ENCODE peak calls at places on chromosome 9, in nine cellular contexts. One of them, this sample, is unnamed.

GRCh38 chr9:124399323-124399962 is 15.8 kb downstream of the PSMB7 start:
- DNase-seq in transverse colon: no peak
- DNase-seq in K562: no peak
- DNase-seq in PC-3: no peak
- DNase-seq in spleen: no peak
- DNase-seq in RWPE2: no peak
- DNase-seq in osteoblast: peak; percentile 78
- DNase-seq in uterus: no peak
- DNase-seq in HCT116: no peak
- DNase-seq in this sample: no peak

GRCh38 chr9:78021692-78022091 is 9.9 kb downstream of the GNAQ start:
- DNase-seq in transverse colon: peak; percentile 60
- DNase-seq in K562: peak; percentile 16
- DNase-seq in PC-3: no peak
- DNase-seq in spleen: no peak
- DNase-seq in RWPE2: no peak
- DNase-seq in osteoblast: no peak
- DNase-seq in uterus: no peak
- DNase-seq in HCT116: no peak
- DNase-seq in this sample: no peak

GRCh38 chr9:110538169-110538568 is 41.4 kb downstream of the SVEP1 start:
- DNase-seq in transverse colon: no peak
- DNase-seq in K562: no peak
- DNase-seq in PC-3: peak; percentile 18
- DNase-seq in spleen: no peak
- DNase-seq in RWPE2: no peak
- DNase-seq in osteoblast: no peak
- DNase-seq in uterus: no peak
- DNase-seq in HCT116: no peak
- DNase-seq in this sample: no peak

GRCh38 chr9:106450549-106450948 is 412.4 kb upstream of the ZNF462 start:
- DNase-seq in transverse colon: no peak
- DNase-seq in K562: no peak
- DNase-seq in PC-3: no peak
- DNase-seq in spleen: no peak
- DNase-seq in RWPE2: no peak
- DNase-seq in osteoblast: no peak
- DNase-seq in uterus: no peak
- DNase-seq in HCT116: no peak
- DNase-seq in this sample: no peak

GRCh38 chr9:112562235-112562958 is 75.8 kb downstream of the KIAA1958 start:
- DNase-seq in transverse colon: no peak
- DNase-seq in K562: no peak
- DNase-seq in PC-3: no peak
- DNase-seq in spleen: no peak
- DNase-seq in RWPE2: no peak
- DNase-seq in osteoblast: no peak
- DNase-seq in uterus: no peak
- DNase-seq in HCT116: no peak
- DNase-seq in this sample: no peak

GRCh38 chr9:70614786-70615565 is 200.5 kb upstream of the KLF9 start:
- DNase-seq in transverse colon: no peak
- DNase-seq in K562: no peak
- DNase-seq in PC-3: no peak
- DNase-seq in spleen: no peak
- DNase-seq in RWPE2: no peak
- DNase-seq in osteoblast: no peak
- DNase-seq in uterus: no peak
- DNase-seq in HCT116: no peak
- DNase-seq in this sample: no peak

GRCh38 chr9:26462751-26463150 is 429.9 kb downstream of the CAAP1 start:
- DNase-seq in transverse colon: no peak
- DNase-seq in K562: no peak
- DNase-seq in PC-3: no peak
- DNase-seq in spleen: no peak
- DNase-seq in RWPE2: no peak
- DNase-seq in osteoblast: no peak
- DNase-seq in uterus: no peak
- DNase-seq in HCT116: no peak
- DNase-seq in this sample: no peak

GRCh38 chr9:131728961-131729360 is 10.9 kb downstream of the RAPGEF1 start:
- DNase-seq in transverse colon: peak; percentile 59
- DNase-seq in K562: no peak
- DNase-seq in PC-3: no peak
- DNase-seq in spleen: peak; percentile 88
- DNase-seq in RWPE2: no peak
- DNase-seq in osteoblast: no peak
- DNase-seq in uterus: no peak
- DNase-seq in HCT116: no peak
- DNase-seq in this sample: no peak

GRCh38 chr9:111633389-111633736 is 2.2 kb downstream of the DNAJC25 start:
- DNase-seq in transverse colon: no peak
- DNase-seq in K562: no peak
- DNase-seq in PC-3: no peak
- DNase-seq in spleen: no peak
- DNase-seq in RWPE2: no peak
- DNase-seq in osteoblast: no peak
- DNase-seq in uterus: no peak
- DNase-seq in HCT116: no peak
- DNase-seq in this sample: no peak

GRCh38 chr9:36208521-36209253 is 18.0 kb downstream of the CLTA start:
- DNase-seq in transverse colon: no peak
- DNase-seq in K562: no peak
- DNase-seq in PC-3: no peak
- DNase-seq in spleen: no peak
- DNase-seq in RWPE2: no peak
- DNase-seq in osteoblast: peak; percentile 82
- DNase-seq in uterus: no peak
- DNase-seq in HCT116: no peak
- DNase-seq in this sample: no peak

GRCh38 chr9:86966852-86967511 is 19.7 kb upstream of the GAS1 start:
- DNase-seq in transverse colon: peak; percentile 12
- DNase-seq in K562: no peak
- DNase-seq in PC-3: no peak
- DNase-seq in spleen: no peak
- DNase-seq in RWPE2: no peak
- DNase-seq in osteoblast: no peak
- DNase-seq in uterus: no peak
- DNase-seq in HCT116: no peak
- DNase-seq in this sample: no peak

GRCh38 chr9:122383992-122384461 is 13.2 kb downstream of the PTGS1 start:
- DNase-seq in transverse colon: no peak
- DNase-seq in K562: no peak
- DNase-seq in PC-3: peak; percentile 27
- DNase-seq in spleen: no peak
- DNase-seq in RWPE2: peak; percentile 57
- DNase-seq in osteoblast: peak; percentile 90
- DNase-seq in uterus: no peak
- DNase-seq in HCT116: no peak
- DNase-seq in this sample: peak; percentile 87

DNA sequence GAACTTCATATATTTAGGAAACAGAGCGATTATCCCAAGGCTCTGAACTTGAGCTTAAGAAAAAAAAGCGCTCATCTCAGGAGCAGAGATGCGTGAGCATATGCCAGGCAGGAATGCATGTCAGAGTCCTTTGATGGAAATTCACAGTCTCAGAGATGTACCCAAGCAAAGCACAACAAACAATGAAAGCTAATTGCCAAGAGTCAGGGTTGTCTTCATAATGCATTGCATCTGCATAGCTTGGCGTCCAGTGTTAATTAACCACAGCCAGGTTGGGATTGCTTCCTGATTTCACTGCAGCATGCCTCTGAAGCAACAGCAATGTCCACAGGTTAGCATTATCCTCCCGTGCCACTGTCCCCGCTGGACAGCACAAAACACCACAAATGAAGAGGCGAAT is 907.0 kb upstream of the DMAC1 start:
- DNase-seq in transverse colon: no peak
- DNase-seq in K562: no peak
- DNase-seq in PC-3: no peak
- DNase-seq in spleen: no peak
- DNase-seq in RWPE2: no peak
- DNase-seq in osteoblast: no peak
- DNase-seq in uterus: no peak
- DNase-seq in HCT116: no peak
- DNase-seq in this sample: no peak
- H3K4me1 ChIP-seq in transverse colon: no peaks in the 10 kb centered on the region
- H3K4me1 ChIP-seq in K562: no peaks in the 10 kb centered on the region
- H3K4me1 ChIP-seq in PC-3: no peaks in the 10 kb centered on the region
- H3K4me1 ChIP-seq in spleen: no peaks in the 10 kb centered on the region
- H3K4me1 ChIP-seq in RWPE2: no peaks in the 10 kb centered on the region
- H3K4me1 ChIP-seq in osteoblast: no peaks in the 10 kb centered on the region
- H3K4me1 ChIP-seq in uterus: no peaks in the 10 kb centered on the region
- H3K4me1 ChIP-seq in HCT116: no peaks in the 10 kb centered on the region
- H3K4me1 ChIP-seq in this sample: no peaks in the 10 kb centered on the region

GRCh38 chr9:4844439-4844838 is 51.7 kb downstream of the RCL1 start:
- DNase-seq in transverse colon: no peak
- DNase-seq in K562: no peak
- DNase-seq in PC-3: no peak
- DNase-seq in spleen: no peak
- DNase-seq in RWPE2: no peak
- DNase-seq in osteoblast: no peak
- DNase-seq in uterus: no peak
- DNase-seq in HCT116: no peak
- DNase-seq in this sample: no peak

GRCh38 chr9:4854191-4854590 is 61.4 kb downstream of the RCL1 start:
- DNase-seq in transverse colon: no peak
- DNase-seq in K562: no peak
- DNase-seq in PC-3: no peak
- DNase-seq in spleen: no peak
- DNase-seq in RWPE2: no peak
- DNase-seq in osteoblast: no peak
- DNase-seq in uterus: no peak
- DNase-seq in HCT116: no peak
- DNase-seq in this sample: no peak

GRCh38 chr9:4852419-4852818 is 59.7 kb downstream of the RCL1 start:
- DNase-seq in transverse colon: no peak
- DNase-seq in K562: peak; percentile 87
- DNase-seq in PC-3: no peak
- DNase-seq in spleen: no peak
- DNase-seq in RWPE2: no peak
- DNase-seq in osteoblast: no peak
- DNase-seq in uterus: no peak
- DNase-seq in HCT116: no peak
- DNase-seq in this sample: no peak

GRCh38 chr9:4850611-4851010 is 57.9 kb downstream of the RCL1 start:
- DNase-seq in transverse colon: no peak
- DNase-seq in K562: no peak
- DNase-seq in PC-3: no peak
- DNase-seq in spleen: peak; percentile 84
- DNase-seq in RWPE2: no peak
- DNase-seq in osteoblast: no peak
- DNase-seq in uterus: no peak
- DNase-seq in HCT116: no peak
- DNase-seq in this sample: no peak

DNA sequence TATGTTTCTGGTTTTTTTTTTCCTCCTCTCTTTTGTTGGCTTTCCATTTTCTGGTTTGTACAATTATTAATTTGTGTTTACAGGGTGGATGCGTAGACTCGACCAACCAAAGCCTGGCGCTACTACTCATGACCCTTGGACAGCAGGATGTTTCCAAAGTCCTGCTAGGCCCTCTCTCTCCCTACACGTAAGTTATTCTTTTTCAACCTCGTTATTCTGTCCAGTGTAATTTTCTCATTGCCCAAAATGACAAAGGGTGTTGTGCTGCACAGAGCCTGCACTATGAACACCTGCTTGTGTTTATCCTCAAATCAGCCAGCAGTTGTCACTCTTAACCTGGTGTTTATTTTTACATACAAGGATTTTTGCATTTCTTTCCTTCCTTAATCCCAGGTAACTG is 56.6 kb downstream of the RCL1 start:
- DNase-seq in transverse colon: no peak
- DNase-seq in K562: no peak
- DNase-seq in PC-3: peak; percentile 13
- DNase-seq in spleen: no peak
- DNase-seq in RWPE2: no peak
- DNase-seq in osteoblast: no peak
- DNase-seq in uterus: no peak
- DNase-seq in HCT116: no peak
- DNase-seq in this sample: no peak
- TF ChIP-seq CTCF in transverse colon: peak; percentile 23
- TF ChIP-seq CTCF in K562: no peak
- TF ChIP-seq CTCF in PC-3: peak; percentile 49
- TF ChIP-seq CTCF in spleen: no peak
- TF ChIP-seq CTCF in RWPE2: peak; percentile 31
- TF ChIP-seq CTCF in osteoblast: no peak
- TF ChIP-seq CTCF in uterus: no peak
- TF ChIP-seq CTCF in HCT116: peak; percentile 18
- TF ChIP-seq CTCF in this sample: peak; percentile 43

GRCh38 chr9:133609311-133610098 is at the start of gene FAM163B:
- DNase-seq in transverse colon: no peak
- DNase-seq in K562: peak; percentile 74
- DNase-seq in PC-3: no peak
- DNase-seq in spleen: peak; percentile 71
- DNase-seq in RWPE2: no peak
- DNase-seq in osteoblast: peak; percentile 98
- DNase-seq in uterus: no peak
- DNase-seq in HCT116: no peak
- DNase-seq in this sample: no peak
- H3K27me3 ChIP-seq in transverse colon: peaks cover 84% of the 10 kb centered on the region
- H3K27me3 ChIP-seq in K562: peaks cover 11% of the 10 kb centered on the region
- H3K27me3 ChIP-seq in PC-3: peaks cover 76% of the 10 kb centered on the region
- H3K27me3 ChIP-seq in spleen: peaks cover 46% of the 10 kb centered on the region
- H3K27me3 ChIP-seq in RWPE2: peaks cover 72% of the 10 kb centered on the region
- H3K27me3 ChIP-seq in osteoblast: peaks cover 41% of the 10 kb centered on the region
- H3K27me3 ChIP-seq in uterus: no peaks in the 10 kb centered on the region
- H3K27me3 ChIP-seq in HCT116: peaks cover 70% of the 10 kb centered on the region
- H3K27me3 ChIP-seq in this sample: peaks cover 84% of the 10 kb centered on the region

DNA sequence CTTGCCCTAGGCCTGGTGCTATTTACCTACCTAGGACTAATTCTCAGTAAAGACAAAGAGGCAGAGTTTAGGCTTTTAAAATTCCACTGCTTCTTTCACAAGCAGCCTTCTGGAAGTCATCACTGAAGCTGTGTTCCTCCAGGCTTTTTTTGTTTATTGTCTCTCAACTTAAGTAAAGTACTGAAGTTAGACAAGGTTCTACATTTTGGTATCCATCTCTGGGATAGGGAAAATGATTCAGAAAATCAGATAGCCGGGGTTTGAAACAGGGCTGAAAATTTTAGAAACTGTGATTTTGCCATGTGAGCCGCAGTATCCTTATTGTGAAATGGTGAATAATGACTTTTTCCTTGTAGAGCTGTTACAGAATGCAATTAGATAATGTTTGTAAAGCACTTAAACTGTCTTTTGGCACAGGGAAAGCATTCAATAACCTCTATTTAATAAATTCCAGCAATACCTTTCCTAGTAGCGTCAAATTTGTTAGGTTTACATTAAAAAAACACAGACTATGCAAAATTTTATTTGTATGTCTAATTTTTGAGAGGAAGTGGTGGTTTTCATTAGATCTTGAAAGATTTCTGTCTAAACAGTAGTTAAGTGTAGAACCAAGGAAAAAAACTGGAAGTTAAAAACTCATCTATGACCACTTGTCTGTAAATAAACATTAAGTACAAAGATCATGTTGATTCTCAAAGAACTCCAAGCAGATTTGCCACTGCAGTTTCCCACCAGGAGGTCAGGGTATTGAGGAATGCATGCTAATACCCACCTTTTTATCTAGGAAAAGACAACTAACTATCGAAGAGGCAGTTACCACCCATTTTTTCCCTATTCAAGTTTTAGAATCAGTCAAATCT is 2.2 kb downstream of the STOM start:
- DNase-seq in transverse colon: no peak
- DNase-seq in K562: no peak
- DNase-seq in PC-3: no peak
- DNase-seq in spleen: no peak
- DNase-seq in RWPE2: no peak
- DNase-seq in osteoblast: no peak
- DNase-seq in uterus: no peak
- DNase-seq in HCT116: no peak
- DNase-seq in this sample: no peak
- H3K4me1 ChIP-seq in transverse colon: peaks cover 60% of the 10 kb centered on the region
- H3K4me1 ChIP-seq in K562: peaks cover 18% of the 10 kb centered on the region
- H3K4me1 ChIP-seq in PC-3: peaks cover 20% of the 10 kb centered on the region
- H3K4me1 ChIP-seq in spleen: peaks cover 23% of the 10 kb centered on the region
- H3K4me1 ChIP-seq in RWPE2: peaks cover 66% of the 10 kb centered on the region
- H3K4me1 ChIP-seq in osteoblast: peaks cover 57% of the 10 kb centered on the region
- H3K4me1 ChIP-seq in uterus: peaks cover 20% of the 10 kb centered on the region
- H3K4me1 ChIP-seq in HCT116: peaks cover 20% of the 10 kb centered on the region
- H3K4me1 ChIP-seq in this sample: peaks cover 53% of the 10 kb centered on the region